ENCODE peak calls at places on chromosomes 16 and 17, in seven cellular contexts. S, W, X, B, Z, L and D are unnamed samples.
A peak's percentile ranks its signal among the peaks of the same experiment; 100 is the strongest.

GRCh38 chr17:797236-797635 is 15.1 kb downstream of the MRM3 start:
- DNase-seq in S (no peak), W (no peak), X (no peak), B (no peak), Z (no peak), L (no peak), D (no peak)

GRCh38 chr17:72117470-72117747 is 3.4 kb upstream of the SOX9 start:
- DNase-seq in S (no peak), W (no peak), X (no peak), B (no peak), Z (no peak), L (no peak), D (no peak)

GRCh38 chr16:3659200-3659599 is 4.7 kb downstream of the DNASE1 start:
- DNase-seq in S (no peak), W (no peak), X (no peak), B (no peak), Z (peak; percentile 42), L (peak; percentile 5), D (no peak)

GRCh38 chr17:13599808-13600398 is 1.8 kb downstream of the HS3ST3A1 start:
- DNase-seq in S (no peak), W (no peak), X (no peak), B (no peak), Z (no peak), L (peak; percentile 48), D (no peak)

GRCh38 chr17:17119533-17119932 is 77.3 kb downstream of the MPRIP start:
- DNase-seq in S (no peak), W (peak; percentile 41), X (peak; percentile 66), B (no peak), Z (peak; percentile 31), L (peak; percentile 30), D (no peak)

GRCh38 chr17:82582709-82583108 is 63.2 kb downstream of the FOXK2 start:
- DNase-seq in S (no peak), W (no peak), X (no peak), B (no peak), Z (no peak), L (no peak), D (no peak)

GRCh38 chr16:83046664-83047063 is 419.9 kb downstream of the CDH13 start:
- DNase-seq in S (no peak), W (no peak), X (no peak), B (no peak), Z (peak; percentile 12), L (no peak), D (no peak)

GRCh38 chr16:72961863-72962262 is 86.1 kb downstream of the ZFHX3 start:
- DNase-seq in S (no peak), W (no peak), X (peak; percentile 44), B (no peak), Z (no peak), L (no peak), D (no peak)

GRCh38 chr16:87927195-87927562 is 9.2 kb downstream of the CA5A start:
- DNase-seq in S (no peak), W (no peak), X (no peak), B (no peak), Z (no peak), L (no peak), D (no peak)

GRCh38 chr17:53607475-53607874 is 215.3 kb upstream of the KIF2B start:
- DNase-seq in S (no peak), W (no peak), X (no peak), B (no peak), Z (no peak), L (no peak), D (no peak)

GRCh38 chr16:12651765-12652531 is 151.7 kb downstream of the CPPED1 start:
- DNase-seq in S (no peak), W (no peak), X (no peak), B (no peak), Z (no peak), L (no peak), D (no peak)

GRCh38 chr17:63497708-63498483 is 21.0 kb downstream of the ACE start:
- DNase-seq in S (no peak), W (no peak), X (no peak), B (no peak), Z (no peak), L (no peak), D (no peak)

GRCh38 chr16:4067262-4068001 is 48.8 kb downstream of the ADCY9 start:
- DNase-seq in S (no peak), W (no peak), X (no peak), B (no peak), Z (no peak), L (peak; percentile 68), D (no peak)

GRCh38 chr17:56948491-56948890 is 12.4 kb downstream of the COIL start:
- DNase-seq in S (no peak), W (no peak), X (no peak), B (no peak), Z (no peak), L (no peak), D (no peak)

GRCh38 chr17:29583324-29584248 is 5.9 kb downstream of the GIT1 start:
- DNase-seq in S (no peak), W (no peak), X (no peak), B (no peak), Z (no peak), L (no peak), D (no peak)

GRCh38 chr17:15883617-15884111 is 61.3 kb upstream of the ADORA2B start:
- DNase-seq in S (no peak), W (no peak), X (no peak), B (peak; percentile 24), Z (peak; percentile 64), L (peak; percentile 68), D (peak; percentile 56)

GRCh38 chr17:29588561-29589411 is 662 bp downstream of the GIT1 start:
- DNase-seq in S (no peak), W (peak; percentile 69), X (peak; percentile 43), B (no peak), Z (peak; percentile 29), L (no peak), D (no peak)

GRCh38 chr16:85657996-85658395 is 30.8 kb downstream of the GINS2 start:
- DNase-seq in S (no peak), W (no peak), X (no peak), B (no peak), Z (no peak), L (no peak), D (no peak)

GRCh38 chr17:56136316-56136715 is 17.0 kb upstream of the ANKFN1 start:
- DNase-seq in S (no peak), W (no peak), X (no peak), B (no peak), Z (peak; percentile 5), L (peak; percentile 50), D (no peak)

GRCh38 chr17:17153071-17153470 is 53.1 kb downstream of the PLD6 start:
- DNase-seq in S (no peak), W (no peak), X (no peak), B (no peak), Z (no peak), L (no peak), D (no peak)

GRCh38 chr16:50642349-50642748 is 38.8 kb downstream of the SNX20 start:
- DNase-seq in S (no peak), W (no peak), X (no peak), B (no peak), Z (no peak), L (no peak), D (no peak)